ENCODE peak calls at places on chromosomes 5 and 9, in four cellular contexts. One of them, this sample, is unnamed.

GRCh38 chr5:143582176-143582575 is 178.7 kb upstream of the NR3C1 start:
- DNase-seq in upper lobe of right lung: no peak
- DNase-seq in OCI-LY7: no peak
- DNase-seq in left ventricle myocardium inferior: no peak
- DNase-seq in this sample: no peak

GRCh38 chr5:112757468-112758208 is 20.0 kb downstream of the APC start:
- DNase-seq in upper lobe of right lung: no peak
- DNase-seq in OCI-LY7: peak; percentile 74
- DNase-seq in left ventricle myocardium inferior: no peak
- DNase-seq in this sample: no peak

GRCh38 chr5:53173083-53173482 is 63.5 kb upstream of the MOCS2 start:
- DNase-seq in upper lobe of right lung: no peak
- DNase-seq in OCI-LY7: no peak
- DNase-seq in left ventricle myocardium inferior: no peak
- DNase-seq in this sample: no peak

GRCh38 chr5:96809898-96810297 is 2.2 kb upstream of the ERAP1 start:
- DNase-seq in upper lobe of right lung: peak; percentile 68
- DNase-seq in OCI-LY7: no peak
- DNase-seq in left ventricle myocardium inferior: no peak
- DNase-seq in this sample: no peak

GRCh38 chr9:99059074-99059894 is 45.6 kb upstream of the TGFBR1 start:
- DNase-seq in upper lobe of right lung: no peak
- DNase-seq in OCI-LY7: peak; percentile 73
- DNase-seq in left ventricle myocardium inferior: peak; percentile 42
- DNase-seq in this sample: no peak

GRCh38 chr5:38188591-38188990 is 69.8 kb upstream of the EGFLAM start:
- DNase-seq in upper lobe of right lung: no peak
- DNase-seq in OCI-LY7: no peak
- DNase-seq in left ventricle myocardium inferior: no peak
- DNase-seq in this sample: no peak

GRCh38 chr9:84340535-84340934 is at the start of gene SLC28A3:
- DNase-seq in upper lobe of right lung: no peak
- DNase-seq in OCI-LY7: no peak
- DNase-seq in left ventricle myocardium inferior: no peak
- DNase-seq in this sample: no peak

GRCh38 chr5:79255786-79256557 is 20.0 kb downstream of the JMY start:
- DNase-seq in upper lobe of right lung: no peak
- DNase-seq in OCI-LY7: no peak
- DNase-seq in left ventricle myocardium inferior: no peak
- DNase-seq in this sample: no peak

GRCh38 chr5:139403787-139404483 is at the start of gene SPATA24:
- DNase-seq in upper lobe of right lung: peak; percentile 99
- DNase-seq in OCI-LY7: peak; percentile 98
- DNase-seq in left ventricle myocardium inferior: peak; percentile 98
- DNase-seq in this sample: peak; percentile 95

GRCh38 chr9:20714442-20715415 is 30.7 kb downstream of the FOCAD start:
- DNase-seq in upper lobe of right lung: no peak
- DNase-seq in OCI-LY7: no peak
- DNase-seq in left ventricle myocardium inferior: no peak
- DNase-seq in this sample: no peak

GRCh38 chr5:147508711-147509040 is 1.2 kb downstream of the DPYSL3 start:
- DNase-seq in upper lobe of right lung: no peak
- DNase-seq in OCI-LY7: no peak
- DNase-seq in left ventricle myocardium inferior: no peak
- DNase-seq in this sample: no peak

GRCh38 chr9:117772960-117773359 is 68.8 kb downstream of the TLR4 start:
- DNase-seq in upper lobe of right lung: no peak
- DNase-seq in OCI-LY7: no peak
- DNase-seq in left ventricle myocardium inferior: no peak
- DNase-seq in this sample: no peak

GRCh38 chr5:40716000-40716399 is 36.3 kb downstream of the PTGER4 start:
- DNase-seq in upper lobe of right lung: no peak
- DNase-seq in OCI-LY7: no peak
- DNase-seq in left ventricle myocardium inferior: no peak
- DNase-seq in this sample: no peak

GRCh38 chr5:10303201-10303600 is 4.5 kb downstream of the CMBL start:
- DNase-seq in upper lobe of right lung: no peak
- DNase-seq in OCI-LY7: no peak
- DNase-seq in left ventricle myocardium inferior: no peak
- DNase-seq in this sample: no peak

GRCh38 chr5:10303699-10304170 is 4.0 kb downstream of the CMBL start:
- DNase-seq in upper lobe of right lung: no peak
- DNase-seq in OCI-LY7: no peak
- DNase-seq in left ventricle myocardium inferior: no peak
- DNase-seq in this sample: no peak

GRCh38 chr5:10306806-10307205 is 896 bp downstream of the CMBL start:
- DNase-seq in upper lobe of right lung: no peak
- DNase-seq in OCI-LY7: no peak
- DNase-seq in left ventricle myocardium inferior: no peak
- DNase-seq in this sample: no peak

GRCh38 chr5:10306114-10306513 is 1.6 kb downstream of the CMBL start:
- DNase-seq in upper lobe of right lung: no peak
- DNase-seq in OCI-LY7: no peak
- DNase-seq in left ventricle myocardium inferior: no peak
- DNase-seq in this sample: no peak

GRCh38 chr5:10304932-10305331 is 2.8 kb downstream of the CMBL start:
- DNase-seq in upper lobe of right lung: no peak
- DNase-seq in OCI-LY7: no peak
- DNase-seq in left ventricle myocardium inferior: no peak
- DNase-seq in this sample: no peak
- TF ChIP-seq CTCF in upper lobe of right lung: no peak
- TF ChIP-seq CTCF in OCI-LY7: peak; percentile 21
- TF ChIP-seq CTCF in left ventricle myocardium inferior: peak; percentile 27
- TF ChIP-seq CTCF in this sample: no peak

GRCh38 chr5:134136771-134137170 is 22.3 kb downstream of the TCF7 start:
- DNase-seq in upper lobe of right lung: peak; percentile 23
- DNase-seq in OCI-LY7: no peak
- DNase-seq in left ventricle myocardium inferior: peak; percentile 1
- DNase-seq in this sample: no peak
- H3K4me1 ChIP-seq in upper lobe of right lung: no peaks in the 10 kb centered on the region
- H3K4me1 ChIP-seq in OCI-LY7: peaks cover 25% of the 10 kb centered on the region
- H3K4me1 ChIP-seq in left ventricle myocardium inferior: peaks cover 26% of the 10 kb centered on the region
- H3K4me1 ChIP-seq in this sample: no peaks in the 10 kb centered on the region

DNA sequence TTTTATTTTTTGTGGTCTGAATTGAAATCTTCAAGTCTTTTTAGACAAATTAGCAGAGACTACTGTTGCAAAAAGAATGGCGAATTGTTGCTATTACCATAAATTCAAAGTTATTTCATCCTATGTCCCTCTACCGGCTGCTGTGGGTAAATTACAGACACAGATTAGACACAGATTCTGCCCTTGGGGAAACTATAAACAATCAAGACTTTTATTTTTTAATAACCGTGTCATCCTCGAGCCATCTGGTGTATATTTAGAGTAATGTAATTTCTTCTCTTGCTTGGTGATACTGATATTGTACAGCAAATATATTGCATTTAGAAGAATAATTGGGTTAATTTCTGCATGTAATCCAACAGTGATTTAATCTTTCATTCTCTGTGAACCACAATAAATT is 228.0 kb upstream of the ADAMTSL1 start:
- DNase-seq in upper lobe of right lung: no peak
- DNase-seq in OCI-LY7: no peak
- DNase-seq in left ventricle myocardium inferior: no peak
- DNase-seq in this sample: no peak
- TF ChIP-seq CTCF in upper lobe of right lung: no peak
- TF ChIP-seq CTCF in OCI-LY7: no peak
- TF ChIP-seq CTCF in left ventricle myocardium inferior: no peak
- TF ChIP-seq CTCF in this sample: no peak

DNA sequence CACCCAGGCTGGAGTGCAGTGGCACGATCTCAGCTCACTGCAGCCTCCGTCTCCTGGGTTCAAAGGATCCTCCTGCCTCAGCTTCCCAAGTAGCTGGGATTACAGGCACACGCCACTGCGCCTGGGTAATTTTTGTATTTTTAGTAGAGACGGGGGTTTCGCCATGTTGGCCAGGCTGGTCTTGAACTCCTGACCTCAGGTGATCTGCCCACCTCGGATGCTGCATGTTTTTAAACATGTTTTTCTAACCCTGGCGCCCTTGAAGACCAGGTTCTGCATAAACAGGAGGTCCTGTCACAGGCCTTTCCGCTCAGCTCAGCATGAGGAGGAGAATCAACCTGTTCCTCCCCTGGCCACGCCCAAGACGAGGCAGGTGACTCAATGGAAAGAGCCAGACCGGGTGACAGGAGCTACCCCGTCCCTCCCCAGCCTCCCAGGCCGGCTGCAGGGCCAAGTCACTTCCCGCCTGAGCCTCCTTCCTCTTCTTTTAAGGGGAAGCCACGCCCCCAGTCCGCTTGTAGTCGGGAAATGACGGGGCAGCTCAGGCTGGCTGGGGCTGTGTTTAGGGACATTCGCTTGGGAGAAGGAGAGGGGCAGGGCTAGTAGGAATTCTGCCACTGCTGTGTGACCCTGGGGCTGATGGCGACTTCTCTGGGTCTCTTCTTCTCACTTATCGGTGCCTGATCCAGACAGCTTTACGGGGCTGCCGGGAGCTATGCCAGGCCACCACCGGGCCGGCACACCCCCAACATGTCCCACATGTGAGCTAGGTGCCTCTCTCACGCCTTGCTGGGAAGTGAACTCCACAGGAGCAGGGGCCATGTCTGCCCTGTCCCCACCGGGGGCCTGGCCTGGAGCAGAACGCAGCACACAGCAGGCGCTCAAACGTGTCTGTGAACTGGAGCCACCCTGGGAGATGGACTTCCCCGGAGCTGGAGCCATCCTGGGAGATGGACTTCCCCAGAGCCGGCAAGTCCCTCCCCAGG is 6.1 kb downstream of the NOTCH1 start:
- DNase-seq in upper lobe of right lung: peak; percentile 99
- DNase-seq in OCI-LY7: peak; percentile 94
- DNase-seq in left ventricle myocardium inferior: peak; percentile 92
- DNase-seq in this sample: peak; percentile 78
- H3K4me1 ChIP-seq in upper lobe of right lung: peaks cover 67% of the 10 kb centered on the region
- H3K4me1 ChIP-seq in OCI-LY7: peaks cover 43% of the 10 kb centered on the region
- H3K4me1 ChIP-seq in left ventricle myocardium inferior: peaks cover 94% of the 10 kb centered on the region
- H3K4me1 ChIP-seq in this sample: peaks cover 53% of the 10 kb centered on the region

GRCh38 chr9:126293522-126293889 is 33.1 kb upstream of the MVB12B start:
- DNase-seq in upper lobe of right lung: no peak
- DNase-seq in OCI-LY7: peak; percentile 7
- DNase-seq in left ventricle myocardium inferior: no peak
- DNase-seq in this sample: no peak
- TF ChIP-seq CTCF in upper lobe of right lung: peak; percentile 13
- TF ChIP-seq CTCF in OCI-LY7: peak; percentile 72
- TF ChIP-seq CTCF in left ventricle myocardium inferior: no peak
- TF ChIP-seq CTCF in this sample: no peak

GRCh38 chr5:149181702-149182101 is 40.4 kb downstream of the ABLIM3 start:
- DNase-seq in upper lobe of right lung: no peak
- DNase-seq in OCI-LY7: no peak
- DNase-seq in left ventricle myocardium inferior: no peak
- DNase-seq in this sample: no peak

GRCh38 chr5:149175346-149176113 is 34.2 kb downstream of the ABLIM3 start:
- DNase-seq in upper lobe of right lung: no peak
- DNase-seq in OCI-LY7: no peak
- DNase-seq in left ventricle myocardium inferior: peak; percentile 82
- DNase-seq in this sample: no peak

GRCh38 chr5:149177339-149177843 is 36.1 kb downstream of the ABLIM3 start:
- DNase-seq in upper lobe of right lung: no peak
- DNase-seq in OCI-LY7: no peak
- DNase-seq in left ventricle myocardium inferior: no peak
- DNase-seq in this sample: no peak

GRCh38 chr5:149174847-149175234 is 33.5 kb downstream of the ABLIM3 start:
- DNase-seq in upper lobe of right lung: no peak
- DNase-seq in OCI-LY7: no peak
- DNase-seq in left ventricle myocardium inferior: no peak
- DNase-seq in this sample: no peak

DNA sequence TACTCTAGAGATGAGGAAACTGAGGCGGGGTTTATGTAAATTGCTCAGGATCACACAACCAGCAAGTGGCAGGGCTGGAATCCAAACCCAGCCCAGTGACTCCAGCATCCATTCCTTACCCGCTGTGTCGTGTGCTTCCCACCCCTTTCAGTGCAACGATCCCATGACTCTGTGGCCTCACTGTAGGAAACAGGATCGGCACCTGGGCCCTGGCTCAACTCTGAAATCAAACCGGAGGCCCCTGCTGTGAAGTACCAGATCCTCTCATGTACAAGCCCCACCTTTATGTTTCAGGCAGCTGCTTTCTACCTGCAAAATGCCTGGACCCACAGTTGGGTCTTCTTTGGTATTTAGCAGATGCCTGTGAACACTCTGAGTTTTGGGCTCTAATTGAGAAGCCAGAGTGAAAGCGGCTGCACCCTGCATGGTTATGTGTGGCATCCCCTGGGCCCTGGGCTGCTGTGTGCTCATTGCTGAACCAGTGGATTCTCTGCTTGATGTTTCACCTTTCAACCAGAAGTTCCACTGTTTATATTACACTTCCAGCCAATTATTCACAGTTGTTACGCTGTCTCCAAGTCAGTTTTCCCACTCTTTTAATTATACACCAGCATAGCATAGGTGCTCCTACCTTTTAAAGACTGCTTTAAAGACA is 36.7 kb downstream of the ABLIM3 start:
- DNase-seq in upper lobe of right lung: no peak
- DNase-seq in OCI-LY7: no peak
- DNase-seq in left ventricle myocardium inferior: no peak
- DNase-seq in this sample: no peak
- H3K4me1 ChIP-seq in upper lobe of right lung: peaks cover 19% of the 10 kb centered on the region
- H3K4me1 ChIP-seq in OCI-LY7: no peaks in the 10 kb centered on the region
- H3K4me1 ChIP-seq in left ventricle myocardium inferior: peaks cover 82% of the 10 kb centered on the region
- H3K4me1 ChIP-seq in this sample: peaks cover 81% of the 10 kb centered on the region

GRCh38 chr9:17777465-17777864 is 198.6 kb downstream of the SH3GL2 start:
- DNase-seq in upper lobe of right lung: no peak
- DNase-seq in OCI-LY7: no peak
- DNase-seq in left ventricle myocardium inferior: no peak
- DNase-seq in this sample: no peak

GRCh38 chr9:17775646-17776045 is 196.8 kb downstream of the SH3GL2 start:
- DNase-seq in upper lobe of right lung: no peak
- DNase-seq in OCI-LY7: no peak
- DNase-seq in left ventricle myocardium inferior: no peak
- DNase-seq in this sample: no peak

GRCh38 chr9:17772223-17772622 is 193.4 kb downstream of the SH3GL2 start:
- DNase-seq in upper lobe of right lung: no peak
- DNase-seq in OCI-LY7: no peak
- DNase-seq in left ventricle myocardium inferior: no peak
- DNase-seq in this sample: no peak

DNA sequence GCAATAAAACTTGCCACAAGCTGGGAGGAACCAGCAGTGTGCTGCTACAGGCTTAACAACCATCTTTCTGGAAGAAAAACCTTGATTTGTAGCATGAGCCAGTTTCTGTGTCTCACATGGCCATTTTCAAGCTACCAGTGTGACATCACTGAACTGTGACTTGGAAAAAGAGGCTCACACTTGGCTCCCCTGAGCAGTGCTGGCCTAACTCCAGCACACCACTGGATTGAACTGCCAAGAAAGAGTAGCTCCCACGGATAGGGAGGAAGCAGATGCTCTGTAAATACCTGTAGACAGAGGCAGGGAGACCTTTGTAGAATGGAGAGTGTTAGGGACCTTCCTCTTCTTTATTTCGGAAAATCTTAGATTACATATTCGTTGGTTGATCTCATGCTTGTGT is 197.9 kb downstream of the SH3GL2 start:
- DNase-seq in upper lobe of right lung: no peak
- DNase-seq in OCI-LY7: no peak
- DNase-seq in left ventricle myocardium inferior: peak; percentile 25
- DNase-seq in this sample: no peak
- TF ChIP-seq CTCF in upper lobe of right lung: no peak
- TF ChIP-seq CTCF in OCI-LY7: no peak
- TF ChIP-seq CTCF in left ventricle myocardium inferior: no peak
- TF ChIP-seq CTCF in this sample: no peak

This sample was measured in thoracic aorta.